ENCODE peak calls at places on chromosomes 12 and 14, in eight cellular contexts. One of them, this sample, is unnamed.

GRCh38 chr12:3113671-3114070 is 36.5 kb downstream of the TSPAN9 start:
- DNase-seq in neuronal stem cell: no peak
- DNase-seq in MM.1S: no peak
- DNase-seq in psoas muscle: no peak
- DNase-seq in astrocyte of the spinal cord: no peak
- DNase-seq in fibroblast of lung: no peak
- DNase-seq in endodermal cell: no peak
- DNase-seq in esophagus muscularis mucosa: no peak
- DNase-seq in this sample: no peak

GRCh38 chr12:67275380-67275913 is 6.3 kb downstream of the CAND1 start:
- DNase-seq in neuronal stem cell: no peak
- DNase-seq in MM.1S: no peak
- DNase-seq in psoas muscle: no peak
- DNase-seq in astrocyte of the spinal cord: no peak
- DNase-seq in fibroblast of lung: no peak
- DNase-seq in endodermal cell: no peak
- DNase-seq in esophagus muscularis mucosa: no peak
- DNase-seq in this sample: no peak

GRCh38 chr14:101508948-101509729 is 52.2 kb upstream of the DIO3 start:
- DNase-seq in neuronal stem cell: no peak
- DNase-seq in MM.1S: no peak
- DNase-seq in psoas muscle: no peak
- DNase-seq in astrocyte of the spinal cord: no peak
- DNase-seq in fibroblast of lung: no peak
- DNase-seq in endodermal cell: no peak
- DNase-seq in esophagus muscularis mucosa: no peak
- DNase-seq in this sample: no peak

GRCh38 chr12:79374543-79374942 is 316.2 kb downstream of the PAWR start:
- DNase-seq in neuronal stem cell: no peak
- DNase-seq in MM.1S: no peak
- DNase-seq in psoas muscle: no peak
- DNase-seq in astrocyte of the spinal cord: no peak
- DNase-seq in fibroblast of lung: no peak
- DNase-seq in endodermal cell: no peak
- DNase-seq in esophagus muscularis mucosa: no peak
- DNase-seq in this sample: no peak

GRCh38 chr14:90604356-90604755 is 207.5 kb downstream of the CALM1 start:
- DNase-seq in neuronal stem cell: no peak
- DNase-seq in MM.1S: no peak
- DNase-seq in psoas muscle: no peak
- DNase-seq in astrocyte of the spinal cord: no peak
- DNase-seq in fibroblast of lung: no peak
- DNase-seq in endodermal cell: no peak
- DNase-seq in esophagus muscularis mucosa: no peak
- DNase-seq in this sample: no peak

GRCh38 chr12:34400986-34401658 is 378.8 kb downstream of the ALG10 start:
- DNase-seq in neuronal stem cell: no peak
- DNase-seq in MM.1S: no peak
- DNase-seq in psoas muscle: peak
- DNase-seq in astrocyte of the spinal cord: no peak
- DNase-seq in fibroblast of lung: no peak
- DNase-seq in endodermal cell: peak
- DNase-seq in esophagus muscularis mucosa: peak
- DNase-seq in this sample: no peak

GRCh38 chr12:89087149-89087834 is 265.0 kb downstream of the DUSP6 start:
- DNase-seq in neuronal stem cell: no peak
- DNase-seq in MM.1S: no peak
- DNase-seq in psoas muscle: no peak
- DNase-seq in astrocyte of the spinal cord: no peak
- DNase-seq in fibroblast of lung: no peak
- DNase-seq in endodermal cell: peak
- DNase-seq in esophagus muscularis mucosa: peak
- DNase-seq in this sample: no peak

GRCh38 chr14:100070310-100070709 is 5.1 kb downstream of the EVL start:
- DNase-seq in neuronal stem cell: no peak
- DNase-seq in MM.1S: no peak
- DNase-seq in psoas muscle: no peak
- DNase-seq in astrocyte of the spinal cord: no peak
- DNase-seq in fibroblast of lung: no peak
- DNase-seq in endodermal cell: no peak
- DNase-seq in esophagus muscularis mucosa: no peak
- DNase-seq in this sample: no peak

GRCh38 chr14:74425525-74426201 is 347 bp downstream of the SYNDIG1L start:
- DNase-seq in neuronal stem cell: peak
- DNase-seq in MM.1S: peak
- DNase-seq in psoas muscle: peak
- DNase-seq in astrocyte of the spinal cord: no peak
- DNase-seq in fibroblast of lung: no peak
- DNase-seq in endodermal cell: peak
- DNase-seq in esophagus muscularis mucosa: no peak
- DNase-seq in this sample: no peak

GRCh38 chr14:74429221-74429691 is 3.2 kb upstream of the SYNDIG1L start:
- DNase-seq in neuronal stem cell: no peak
- DNase-seq in MM.1S: no peak
- DNase-seq in psoas muscle: no peak
- DNase-seq in astrocyte of the spinal cord: no peak
- DNase-seq in fibroblast of lung: no peak
- DNase-seq in endodermal cell: peak
- DNase-seq in esophagus muscularis mucosa: no peak
- DNase-seq in this sample: no peak

GRCh38 chr14:74427651-74428050 is 1.6 kb upstream of the SYNDIG1L start:
- DNase-seq in neuronal stem cell: no peak
- DNase-seq in MM.1S: no peak
- DNase-seq in psoas muscle: no peak
- DNase-seq in astrocyte of the spinal cord: no peak
- DNase-seq in fibroblast of lung: no peak
- DNase-seq in endodermal cell: no peak
- DNase-seq in esophagus muscularis mucosa: no peak
- DNase-seq in this sample: no peak

GRCh38 chr14:74424606-74425005 is 1.4 kb downstream of the SYNDIG1L start:
- DNase-seq in neuronal stem cell: no peak
- DNase-seq in MM.1S: no peak
- DNase-seq in psoas muscle: no peak
- DNase-seq in astrocyte of the spinal cord: no peak
- DNase-seq in fibroblast of lung: no peak
- DNase-seq in endodermal cell: peak
- DNase-seq in esophagus muscularis mucosa: no peak
- DNase-seq in this sample: no peak

GRCh38 chr14:74426202-74426582 is at the start of gene SYNDIG1L:
- DNase-seq in neuronal stem cell: no peak
- DNase-seq in MM.1S: no peak
- DNase-seq in psoas muscle: no peak
- DNase-seq in astrocyte of the spinal cord: no peak
- DNase-seq in fibroblast of lung: no peak
- DNase-seq in endodermal cell: no peak
- DNase-seq in esophagus muscularis mucosa: no peak
- DNase-seq in this sample: no peak
- H3K4me3 ChIP-seq in neuronal stem cell: peak
- H3K4me3 ChIP-seq in MM.1S: no peak
- H3K4me3 ChIP-seq in psoas muscle: no peak
- H3K4me3 ChIP-seq in astrocyte of the spinal cord: no peak
- H3K4me3 ChIP-seq in fibroblast of lung: no peak
- H3K4me3 ChIP-seq in endodermal cell: no peak
- H3K4me3 ChIP-seq in esophagus muscularis mucosa: peak
- H3K4me3 ChIP-seq in this sample: no peak

GRCh38 chr12:52951126-52951525 is 2.2 kb downstream of the KRT18 start:
- DNase-seq in neuronal stem cell: no peak
- DNase-seq in MM.1S: no peak
- DNase-seq in psoas muscle: no peak
- DNase-seq in astrocyte of the spinal cord: no peak
- DNase-seq in fibroblast of lung: no peak
- DNase-seq in endodermal cell: peak
- DNase-seq in esophagus muscularis mucosa: no peak
- DNase-seq in this sample: no peak
- H3K4me3 ChIP-seq in neuronal stem cell: no peak
- H3K4me3 ChIP-seq in MM.1S: no peak
- H3K4me3 ChIP-seq in psoas muscle: no peak
- H3K4me3 ChIP-seq in astrocyte of the spinal cord: peak
- H3K4me3 ChIP-seq in fibroblast of lung: no peak
- H3K4me3 ChIP-seq in endodermal cell: peak
- H3K4me3 ChIP-seq in esophagus muscularis mucosa: no peak
- H3K4me3 ChIP-seq in this sample: peak

GRCh38 chr14:72804653-72805180 is 89.2 kb downstream of the DPF3 start:
- DNase-seq in neuronal stem cell: no peak
- DNase-seq in MM.1S: no peak
- DNase-seq in psoas muscle: no peak
- DNase-seq in astrocyte of the spinal cord: no peak
- DNase-seq in fibroblast of lung: no peak
- DNase-seq in endodermal cell: no peak
- DNase-seq in esophagus muscularis mucosa: no peak
- DNase-seq in this sample: no peak
- H3K4me3 ChIP-seq in neuronal stem cell: no peak
- H3K4me3 ChIP-seq in MM.1S: no peak
- H3K4me3 ChIP-seq in psoas muscle: no peak
- H3K4me3 ChIP-seq in astrocyte of the spinal cord: no peak
- H3K4me3 ChIP-seq in fibroblast of lung: no peak
- H3K4me3 ChIP-seq in endodermal cell: no peak
- H3K4me3 ChIP-seq in esophagus muscularis mucosa: no peak
- H3K4me3 ChIP-seq in this sample: no peak

GRCh38 chr12:80712866-80713265 is 3.8 kb upstream of the MYF5 start:
- DNase-seq in neuronal stem cell: no peak
- DNase-seq in MM.1S: no peak
- DNase-seq in psoas muscle: no peak
- DNase-seq in astrocyte of the spinal cord: no peak
- DNase-seq in fibroblast of lung: no peak
- DNase-seq in endodermal cell: no peak
- DNase-seq in esophagus muscularis mucosa: no peak
- DNase-seq in this sample: no peak

GRCh38 chr12:80714055-80714454 is 2.7 kb upstream of the MYF5 start:
- DNase-seq in neuronal stem cell: no peak
- DNase-seq in MM.1S: no peak
- DNase-seq in psoas muscle: peak
- DNase-seq in astrocyte of the spinal cord: peak
- DNase-seq in fibroblast of lung: peak
- DNase-seq in endodermal cell: peak
- DNase-seq in esophagus muscularis mucosa: no peak
- DNase-seq in this sample: no peak

GRCh38 chr12:80714846-80715245 is 1.9 kb upstream of the MYF5 start:
- DNase-seq in neuronal stem cell: no peak
- DNase-seq in MM.1S: no peak
- DNase-seq in psoas muscle: no peak
- DNase-seq in astrocyte of the spinal cord: no peak
- DNase-seq in fibroblast of lung: no peak
- DNase-seq in endodermal cell: peak
- DNase-seq in esophagus muscularis mucosa: no peak
- DNase-seq in this sample: no peak

GRCh38 chr12:80711866-80712265 is 4.4 kb downstream of the MYF6 start:
- DNase-seq in neuronal stem cell: no peak
- DNase-seq in MM.1S: no peak
- DNase-seq in psoas muscle: no peak
- DNase-seq in astrocyte of the spinal cord: no peak
- DNase-seq in fibroblast of lung: no peak
- DNase-seq in endodermal cell: no peak
- DNase-seq in esophagus muscularis mucosa: no peak
- DNase-seq in this sample: no peak

DNA sequence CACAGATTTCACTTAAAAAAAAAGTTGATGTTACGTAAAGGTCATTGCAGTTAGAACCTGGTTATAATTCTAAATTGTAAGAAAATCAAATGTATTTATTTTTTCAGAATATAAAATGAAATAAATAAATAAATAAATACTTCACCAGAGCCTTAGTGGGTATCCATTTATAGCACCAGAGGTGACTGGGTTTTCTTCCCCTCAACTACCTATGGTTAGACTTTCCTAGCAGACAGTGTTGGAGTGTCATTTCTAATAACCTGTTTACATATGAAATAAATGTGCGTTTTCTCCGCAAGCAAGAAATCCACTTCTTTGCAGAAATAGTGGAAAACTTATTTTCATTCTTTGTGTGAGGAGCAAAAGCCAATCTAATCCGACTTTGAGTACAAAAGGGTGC is 3.3 kb upstream of the MYF5 start:
- DNase-seq in neuronal stem cell: no peak
- DNase-seq in MM.1S: no peak
- DNase-seq in psoas muscle: no peak
- DNase-seq in astrocyte of the spinal cord: no peak
- DNase-seq in fibroblast of lung: no peak
- DNase-seq in endodermal cell: no peak
- DNase-seq in esophagus muscularis mucosa: no peak
- DNase-seq in this sample: no peak
- H3K4me3 ChIP-seq in neuronal stem cell: no peak
- H3K4me3 ChIP-seq in MM.1S: no peak
- H3K4me3 ChIP-seq in psoas muscle: peak
- H3K4me3 ChIP-seq in astrocyte of the spinal cord: no peak
- H3K4me3 ChIP-seq in fibroblast of lung: no peak
- H3K4me3 ChIP-seq in endodermal cell: peak
- H3K4me3 ChIP-seq in esophagus muscularis mucosa: no peak
- H3K4me3 ChIP-seq in this sample: no peak

This sample was measured in retinal pigment epithelial cell.